ENCODE peak calls at places on chromosomes 11 and 22, in ten cellular contexts. One of them, this sample, is unnamed.

GRCh38 chr11:46930089-46930488 is 6.5 kb upstream of the CSTPP1 start:
- DNase-seq in fibroblast of lung: no peak
- DNase-seq in cardiac muscle cell: peak; percentile 42
- DNase-seq in coronary artery: no peak
- DNase-seq in heart right ventricle: no peak
- DNase-seq in body of pancreas: peak; percentile 78
- DNase-seq in caudate nucleus: peak; percentile 21
- DNase-seq in neural progenitor cell: no peak
- DNase-seq in Peyer's patch: no peak
- DNase-seq in tibial nerve: no peak
- DNase-seq in this sample: no peak

GRCh38 chr11:35675901-35676610 is 13.5 kb downstream of the TRIM44 start:
- DNase-seq in body of pancreas: no peak
- DNase-seq in fibroblast of lung: peak; percentile 70
- DNase-seq in coronary artery: no peak
- DNase-seq in Peyer's patch: no peak
- DNase-seq in tibial nerve: no peak
- DNase-seq in heart right ventricle: no peak
- DNase-seq in cardiac muscle cell: peak; percentile 38
- DNase-seq in neural progenitor cell: no peak
- DNase-seq in caudate nucleus: no peak
- DNase-seq in this sample: no peak

GRCh38 chr11:82979824-82980223 is 78.3 kb downstream of the DDIAS start:
- DNase-seq in neural progenitor cell: no peak
- DNase-seq in tibial nerve: no peak
- DNase-seq in cardiac muscle cell: no peak
- DNase-seq in heart right ventricle: no peak
- DNase-seq in Peyer's patch: no peak
- DNase-seq in body of pancreas: no peak
- DNase-seq in fibroblast of lung: no peak
- DNase-seq in coronary artery: no peak
- DNase-seq in caudate nucleus: no peak
- DNase-seq in this sample: no peak

GRCh38 chr22:30747493-30747892 is 52.8 kb downstream of the OSBP2 start:
- DNase-seq in tibial nerve: no peak
- DNase-seq in heart right ventricle: no peak
- DNase-seq in coronary artery: no peak
- DNase-seq in cardiac muscle cell: no peak
- DNase-seq in fibroblast of lung: no peak
- DNase-seq in Peyer's patch: peak; percentile 64
- DNase-seq in neural progenitor cell: no peak
- DNase-seq in caudate nucleus: no peak
- DNase-seq in body of pancreas: no peak
- DNase-seq in this sample: no peak

GRCh38 chr22:19111140-19111539 is 11.1 kb downstream of the DGCR2 start:
- DNase-seq in tibial nerve: no peak
- DNase-seq in body of pancreas: no peak
- DNase-seq in cardiac muscle cell: no peak
- DNase-seq in fibroblast of lung: no peak
- DNase-seq in Peyer's patch: no peak
- DNase-seq in heart right ventricle: no peak
- DNase-seq in neural progenitor cell: peak; percentile 25
- DNase-seq in caudate nucleus: no peak
- DNase-seq in coronary artery: no peak
- DNase-seq in this sample: peak; percentile 13

GRCh38 chr11:112255075-112255739 is 5.5 kb downstream of the PLET1 start:
- DNase-seq in Peyer's patch: no peak
- DNase-seq in fibroblast of lung: peak; percentile 89
- DNase-seq in heart right ventricle: peak; percentile 15
- DNase-seq in cardiac muscle cell: peak; percentile 84
- DNase-seq in tibial nerve: no peak
- DNase-seq in coronary artery: no peak
- DNase-seq in body of pancreas: peak; percentile 44
- DNase-seq in neural progenitor cell: no peak
- DNase-seq in caudate nucleus: no peak
- DNase-seq in this sample: no peak

GRCh38 chr11:2761131-2762030 is 61.6 kb upstream of the KCNQ1OT1 start:
- DNase-seq in cardiac muscle cell: no peak
- DNase-seq in heart right ventricle: peak; percentile 2
- DNase-seq in fibroblast of lung: no peak
- DNase-seq in body of pancreas: peak; percentile 1
- DNase-seq in Peyer's patch: peak; percentile 45
- DNase-seq in caudate nucleus: no peak
- DNase-seq in neural progenitor cell: no peak
- DNase-seq in coronary artery: peak; percentile 67
- DNase-seq in tibial nerve: peak; percentile 6
- DNase-seq in this sample: peak; percentile 46

GRCh38 chr11:94740083-94740974 is 27.8 kb upstream of the AMOTL1 start:
- DNase-seq in fibroblast of lung: peak; percentile 17
- DNase-seq in body of pancreas: peak; percentile 8
- DNase-seq in neural progenitor cell: peak; percentile 81
- DNase-seq in coronary artery: peak; percentile 74
- DNase-seq in heart right ventricle: peak; percentile 54
- DNase-seq in caudate nucleus: peak; percentile 69
- DNase-seq in cardiac muscle cell: peak; percentile 21
- DNase-seq in Peyer's patch: peak; percentile 50
- DNase-seq in tibial nerve: no peak
- DNase-seq in this sample: peak; percentile 65

GRCh38 chr22:47107431-47107830 is 345.0 kb downstream of the TBC1D22A start:
- DNase-seq in cardiac muscle cell: peak; percentile 68
- DNase-seq in tibial nerve: no peak
- DNase-seq in coronary artery: no peak
- DNase-seq in fibroblast of lung: peak; percentile 80
- DNase-seq in neural progenitor cell: no peak
- DNase-seq in Peyer's patch: no peak
- DNase-seq in heart right ventricle: no peak
- DNase-seq in caudate nucleus: no peak
- DNase-seq in body of pancreas: no peak
- DNase-seq in this sample: no peak

GRCh38 chr11:127000291-127000968 is at the start of gene KIRREL3:
- DNase-seq in heart right ventricle: no peak
- DNase-seq in caudate nucleus: peak; percentile 77
- DNase-seq in fibroblast of lung: peak; percentile 4
- DNase-seq in neural progenitor cell: peak; percentile 72
- DNase-seq in Peyer's patch: no peak
- DNase-seq in body of pancreas: no peak
- DNase-seq in tibial nerve: no peak
- DNase-seq in coronary artery: no peak
- DNase-seq in cardiac muscle cell: peak; percentile 9
- DNase-seq in this sample: no peak

GRCh38 chr22:23237841-23238240 is 57.5 kb downstream of the BCR start:
- DNase-seq in tibial nerve: no peak
- DNase-seq in fibroblast of lung: no peak
- DNase-seq in caudate nucleus: peak; percentile 65
- DNase-seq in Peyer's patch: no peak
- DNase-seq in heart right ventricle: no peak
- DNase-seq in body of pancreas: no peak
- DNase-seq in coronary artery: no peak
- DNase-seq in cardiac muscle cell: no peak
- DNase-seq in neural progenitor cell: no peak
- DNase-seq in this sample: no peak

GRCh38 chr11:29334781-29335140 is 682.1 kb downstream of the KCNA4 start:
- DNase-seq in Peyer's patch: no peak
- DNase-seq in caudate nucleus: no peak
- DNase-seq in fibroblast of lung: no peak
- DNase-seq in heart right ventricle: no peak
- DNase-seq in tibial nerve: no peak
- DNase-seq in cardiac muscle cell: no peak
- DNase-seq in neural progenitor cell: no peak
- DNase-seq in body of pancreas: no peak
- DNase-seq in coronary artery: no peak
- DNase-seq in this sample: no peak
- H3K27ac ChIP-seq in Peyer's patch: no peak overlapping the region
- H3K27ac ChIP-seq in caudate nucleus: no peak overlapping the region
- H3K27ac ChIP-seq in fibroblast of lung: no peak overlapping the region
- H3K27ac ChIP-seq in heart right ventricle: no peak overlapping the region
- H3K27ac ChIP-seq in tibial nerve: no peak overlapping the region
- H3K27ac ChIP-seq in cardiac muscle cell: no peak overlapping the region
- H3K27ac ChIP-seq in neural progenitor cell: no peak overlapping the region
- H3K27ac ChIP-seq in body of pancreas: no peak overlapping the region
- H3K27ac ChIP-seq in coronary artery: no peak overlapping the region
- H3K27ac ChIP-seq in this sample: no peak overlapping the region

GRCh38 chr11:64342869-64343739 is 3.1 kb downstream of the CCDC88B start:
- DNase-seq in coronary artery: peak; percentile 69
- DNase-seq in body of pancreas: no peak
- DNase-seq in tibial nerve: no peak
- DNase-seq in fibroblast of lung: no peak
- DNase-seq in heart right ventricle: no peak
- DNase-seq in cardiac muscle cell: no peak
- DNase-seq in caudate nucleus: no peak
- DNase-seq in neural progenitor cell: no peak
- DNase-seq in Peyer's patch: no peak
- DNase-seq in this sample: no peak
- H3K27ac ChIP-seq in coronary artery: no peak overlapping the region
- H3K27ac ChIP-seq in body of pancreas: peak overlapping the region; percentile 60
- H3K27ac ChIP-seq in tibial nerve: no peak overlapping the region
- H3K27ac ChIP-seq in fibroblast of lung: no peak overlapping the region
- H3K27ac ChIP-seq in heart right ventricle: no peak overlapping the region
- H3K27ac ChIP-seq in cardiac muscle cell: no peak overlapping the region
- H3K27ac ChIP-seq in caudate nucleus: no peak overlapping the region
- H3K27ac ChIP-seq in neural progenitor cell: no peak overlapping the region
- H3K27ac ChIP-seq in Peyer's patch: peak overlapping the region; percentile 58
- H3K27ac ChIP-seq in this sample: peak overlapping the region; percentile 85

DNA sequence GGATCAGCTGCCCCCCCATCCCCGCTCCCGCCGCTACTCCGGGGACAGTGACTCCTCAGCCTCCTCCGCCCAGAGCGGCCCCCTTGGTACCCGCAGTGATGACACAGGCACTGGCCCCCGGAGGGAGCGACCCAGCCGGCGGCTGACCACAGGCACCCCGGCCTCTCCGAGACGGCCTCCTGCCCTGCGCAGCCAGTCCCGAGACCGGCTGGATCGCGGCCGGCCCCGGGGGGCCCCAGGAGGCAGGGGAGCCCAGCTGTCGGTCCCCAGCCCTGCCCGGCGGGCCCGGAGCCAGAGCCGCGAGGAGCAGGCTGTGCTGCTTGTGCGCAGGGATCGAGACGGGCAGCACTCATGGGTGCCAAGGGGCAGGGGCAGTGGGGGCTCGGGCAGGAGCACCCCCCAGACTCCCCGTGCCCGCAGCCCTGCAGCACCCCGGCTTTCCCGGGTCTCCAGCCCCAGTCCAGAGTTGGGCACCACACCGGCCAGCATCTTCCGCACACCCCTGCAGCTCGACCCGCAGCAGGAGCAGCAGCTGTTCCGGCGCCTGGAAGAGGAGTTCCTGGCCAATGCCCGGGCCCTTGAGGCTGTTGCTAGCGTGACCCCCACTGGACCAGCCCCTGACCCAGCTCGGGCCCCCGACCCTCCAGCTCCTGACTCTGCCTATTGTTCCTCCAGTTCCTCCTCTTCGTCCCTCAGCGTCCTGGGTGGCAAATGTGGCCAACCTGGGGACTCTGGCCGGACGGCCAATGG is 3.9 kb downstream of the RASL10A start:
- DNase-seq in caudate nucleus: no peak
- DNase-seq in cardiac muscle cell: peak; percentile 24
- DNase-seq in coronary artery: no peak
- DNase-seq in neural progenitor cell: no peak
- DNase-seq in heart right ventricle: peak; percentile 48
- DNase-seq in body of pancreas: no peak
- DNase-seq in tibial nerve: peak; percentile 15
- DNase-seq in fibroblast of lung: no peak
- DNase-seq in Peyer's patch: peak; percentile 47
- DNase-seq in this sample: peak; percentile 75
- H3K27ac ChIP-seq in caudate nucleus: peak overlapping the region; percentile 77
- H3K27ac ChIP-seq in cardiac muscle cell: no peak overlapping the region
- H3K27ac ChIP-seq in coronary artery: peak overlapping the region; percentile 51
- H3K27ac ChIP-seq in neural progenitor cell: no peak overlapping the region
- H3K27ac ChIP-seq in heart right ventricle: peak overlapping the region; percentile 96
- H3K27ac ChIP-seq in body of pancreas: no peak overlapping the region
- H3K27ac ChIP-seq in tibial nerve: peak overlapping the region; percentile 71
- H3K27ac ChIP-seq in fibroblast of lung: peak overlapping the region; percentile 76
- H3K27ac ChIP-seq in Peyer's patch: peak overlapping the region; percentile 32
- H3K27ac ChIP-seq in this sample: peak overlapping the region; percentile 89

DNA sequence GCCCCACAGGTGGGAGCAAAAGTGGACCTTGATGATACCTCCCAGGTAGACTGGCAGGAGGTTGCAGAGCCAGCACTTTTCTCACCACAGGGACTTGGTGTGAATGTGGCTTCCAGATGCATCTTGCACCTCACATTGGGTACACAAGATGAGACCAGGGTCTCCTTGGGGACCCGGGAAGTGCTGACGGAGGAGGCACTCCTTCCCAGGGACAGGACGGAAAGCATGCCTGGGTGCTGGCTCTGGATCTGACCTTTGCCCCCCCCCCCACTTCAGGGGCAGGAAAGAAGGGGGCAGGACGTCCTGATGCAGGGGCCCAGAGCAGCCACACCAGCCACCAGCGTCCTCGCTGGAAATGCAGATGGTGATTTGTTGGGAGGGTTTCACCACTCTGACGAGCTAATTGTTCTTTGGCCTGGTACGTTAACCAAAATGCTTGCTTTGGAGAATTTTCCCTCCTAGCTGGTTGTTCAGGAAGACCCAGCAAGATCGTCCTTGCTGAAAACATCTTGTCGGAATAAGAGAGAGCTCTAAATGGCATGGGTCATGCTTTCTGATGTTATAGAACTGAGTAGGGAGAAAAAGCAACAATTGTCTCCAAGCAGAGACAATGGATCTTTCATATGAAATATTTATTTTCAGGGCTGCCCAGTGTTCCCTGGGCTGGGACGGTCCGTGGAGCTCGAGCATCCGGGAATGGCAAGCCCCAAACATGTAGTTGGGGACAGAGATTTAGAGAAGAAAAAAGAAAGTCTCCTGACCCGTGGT is 74.4 kb upstream of the PPARA start:
- DNase-seq in cardiac muscle cell: no peak
- DNase-seq in heart right ventricle: no peak
- DNase-seq in body of pancreas: no peak
- DNase-seq in coronary artery: peak; percentile 75
- DNase-seq in neural progenitor cell: no peak
- DNase-seq in fibroblast of lung: no peak
- DNase-seq in caudate nucleus: peak; percentile 60
- DNase-seq in Peyer's patch: peak; percentile 42
- DNase-seq in tibial nerve: peak; percentile 13
- DNase-seq in this sample: peak; percentile 21
- H3K27ac ChIP-seq in cardiac muscle cell: no peak overlapping the region
- H3K27ac ChIP-seq in heart right ventricle: peak overlapping the region; percentile 98
- H3K27ac ChIP-seq in body of pancreas: peak overlapping the region; percentile 99
- H3K27ac ChIP-seq in coronary artery: peak overlapping the region; percentile 99
- H3K27ac ChIP-seq in neural progenitor cell: no peak overlapping the region
- H3K27ac ChIP-seq in fibroblast of lung: peak overlapping the region; percentile 97
- H3K27ac ChIP-seq in caudate nucleus: peak overlapping the region; percentile 96
- H3K27ac ChIP-seq in Peyer's patch: peak overlapping the region; percentile 74
- H3K27ac ChIP-seq in tibial nerve: peak overlapping the region; percentile 73
- H3K27ac ChIP-seq in this sample: peak overlapping the region; percentile 99

GRCh38 chr22:24424001-24424900 is 3.1 kb upstream of the ADORA2A start:
- DNase-seq in caudate nucleus: no peak
- DNase-seq in cardiac muscle cell: no peak
- DNase-seq in neural progenitor cell: peak; percentile 67
- DNase-seq in heart right ventricle: no peak
- DNase-seq in fibroblast of lung: no peak
- DNase-seq in Peyer's patch: no peak
- DNase-seq in tibial nerve: no peak
- DNase-seq in coronary artery: no peak
- DNase-seq in body of pancreas: no peak
- DNase-seq in this sample: no peak
- H3K27ac ChIP-seq in caudate nucleus: peak overlapping the region; percentile 36
- H3K27ac ChIP-seq in cardiac muscle cell: no peak overlapping the region
- H3K27ac ChIP-seq in neural progenitor cell: no peak overlapping the region
- H3K27ac ChIP-seq in heart right ventricle: peak overlapping the region; percentile 66
- H3K27ac ChIP-seq in fibroblast of lung: no peak overlapping the region
- H3K27ac ChIP-seq in Peyer's patch: peak overlapping the region; percentile 96
- H3K27ac ChIP-seq in tibial nerve: no peak overlapping the region
- H3K27ac ChIP-seq in coronary artery: peak overlapping the region; percentile 19
- H3K27ac ChIP-seq in body of pancreas: no peak overlapping the region
- H3K27ac ChIP-seq in this sample: peak overlapping the region; percentile 43

This sample was measured in tibial artery.